ENCODE peak calls at places on chromosomes 3 and 15, in ten cellular contexts. E is PC-3, U is mammary epithelial cell, B is endothelial cell of umbilical vein, Z is Karpas-422, I is fibroblast of lung, F is SK-N-SH, V is trophoblast cell, M is mesenchymal stem cell, K is H9. X is an unnamed sample.

GRCh38 chr3:28301607-28302158 is 46.8 kb upstream of the ZCWPW2 start:
- DNase-seq in E (peak), U (no peak), B (peak), Z (no peak), I (no peak), F (no peak), V (no peak), M (no peak), K (no peak), X (no peak)

GRCh38 chr3:71305246-71306206 is 278.0 kb downstream of the FOXP1 start:
- DNase-seq in E (peak), U (peak), B (peak), Z (peak), I (peak), F (no peak), V (no peak), M (peak), K (peak), X (peak)

GRCh38 chr3:24985631-24986030 is 442.4 kb upstream of the RARB start:
- DNase-seq in E (no peak), U (no peak), B (no peak), Z (no peak), I (no peak), F (peak), V (no peak), M (no peak), K (no peak), X (no peak)

GRCh38 chr3:16550305-16550675 is 36.8 kb upstream of the RFTN1 start:
- DNase-seq in E (no peak), U (peak), B (no peak), Z (no peak), I (no peak), F (no peak), V (no peak), M (no peak), K (peak), X (no peak)

GRCh38 chr3:123021986-123022510 is 5.5 kb downstream of the SEMA5B start:
- DNase-seq in E (no peak), U (no peak), B (no peak), Z (no peak), I (no peak), F (no peak), V (no peak), M (no peak), K (no peak), X (no peak)

GRCh38 chr3:106326941-106327765 is 458.3 kb upstream of the CBLB start:
- DNase-seq in E (peak), U (no peak), B (peak), Z (no peak), I (peak), F (no peak), V (peak), M (peak), K (no peak), X (no peak)

GRCh38 chr15:94125698-94126097 is 105.7 kb upstream of the MCTP2 start:
- DNase-seq in E (no peak), U (no peak), B (no peak), Z (no peak), I (no peak), F (no peak), V (no peak), M (no peak), K (no peak), X (no peak)

GRCh38 chr3:42501321-42501680 is 1.1 kb upstream of the VIPR1 start:
- DNase-seq in E (no peak), U (no peak), B (no peak), Z (no peak), I (no peak), F (peak), V (no peak), M (no peak), K (peak), X (peak)

GRCh38 chr15:95175914-95176658 is 944.7 kb downstream of the MCTP2 start:
- DNase-seq in E (no peak), U (peak), B (peak), Z (no peak), I (peak), F (no peak), V (peak), M (peak), K (no peak), X (no peak)

GRCh38 chr3:162122405-162122804 is 625.8 kb downstream of the OTOL1 start:
- DNase-seq in E (no peak), U (no peak), B (no peak), Z (no peak), I (peak), F (no peak), V (no peak), M (peak), K (no peak), X (no peak)

GRCh38 chr15:69673236-69673881 is 220.7 kb downstream of the RPLP1 start:
- DNase-seq in E (no peak), U (no peak), B (no peak), Z (no peak), I (no peak), F (no peak), V (no peak), M (no peak), K (no peak), X (no peak)

GRCh38 chr3:169618894-169619792 is 44.4 kb downstream of the MECOM start:
- DNase-seq in E (no peak), U (no peak), B (no peak), Z (no peak), I (no peak), F (no peak), V (no peak), M (no peak), K (no peak), X (peak)

GRCh38 chr15:26453914-26454313 is 319.0 kb downstream of the GABRB3 start:
- DNase-seq in E (no peak), U (no peak), B (no peak), Z (no peak), I (no peak), F (no peak), V (no peak), M (no peak), K (peak), X (no peak)

GRCh38 chr3:139541156-139541897 is 1.8 kb upstream of the RBP1 start:
- DNase-seq in E (no peak), U (no peak), B (no peak), Z (no peak), I (peak), F (peak), V (no peak), M (no peak), K (no peak), X (no peak)

GRCh38 chr15:78047631-78048409 is 29.7 kb downstream of the TBC1D2B start:
- DNase-seq in E (no peak), U (no peak), B (peak), Z (no peak), I (peak), F (no peak), V (no peak), M (peak), K (no peak), X (no peak)

GRCh38 chr15:22866066-22866465 is 27.6 kb downstream of the NIPA2 start:
- DNase-seq in E (peak), U (no peak), B (no peak), Z (no peak), I (peak), F (no peak), V (no peak), M (peak), K (no peak), X (no peak)

GRCh38 chr3:146637871-146638270 is 32.7 kb upstream of the PLSCR5 start:
- DNase-seq in E (no peak), U (no peak), B (no peak), Z (no peak), I (peak), F (no peak), V (no peak), M (no peak), K (no peak), X (no peak)

GRCh38 chr3:109275702-109276293 is 40.5 kb downstream of the DPPA2 start:
- DNase-seq in E (peak), U (peak), B (peak), Z (peak), I (peak), F (peak), V (peak), M (peak), K (peak), X (peak)

GRCh38 chr15:31853370-31853769 is 176.9 kb upstream of the CHRNA7 start:
- DNase-seq in E (no peak), U (no peak), B (no peak), Z (no peak), I (no peak), F (no peak), V (no peak), M (no peak), K (no peak), X (no peak)

GRCh38 chr3:186213946-186214345 is 105.1 kb upstream of the ETV5 start:
- DNase-seq in E (no peak), U (no peak), B (no peak), Z (no peak), I (no peak), F (no peak), V (no peak), M (no peak), K (no peak), X (no peak)

GRCh38 chr3:121834079-121834730 is 655 bp downstream of the IQCB1 start:
- DNase-seq in E (peak), U (peak), B (peak), Z (peak), I (peak), F (no peak), V (no peak), M (no peak), K (no peak), X (peak)

GRCh38 chr3:141305436-141305835 is 62.9 kb upstream of the ZBTB38 start:
- DNase-seq in E (peak), U (peak), B (peak), Z (peak), I (peak), F (no peak), V (no peak), M (peak), K (no peak), X (no peak)

GRCh38 chr3:107676469-107677309 is 153.9 kb downstream of the BBX start:
- DNase-seq in E (peak), U (no peak), B (peak), Z (peak), I (no peak), F (peak), V (no peak), M (peak), K (no peak), X (no peak)

GRCh38 chr15:67815036-67815592 is 10.2 kb upstream of the SKOR1 start:
- DNase-seq in E (no peak), U (no peak), B (no peak), Z (no peak), I (no peak), F (peak), V (no peak), M (no peak), K (no peak), X (no peak)
- H3K9ac ChIP-seq in E (no peak), U (no peak), B (no peak), Z (no peak), I (no peak), F (no peak), V (no peak), M (no peak), K (no peak), X (no peak)

GRCh38 chr3:112734171-112734570 is 93.2 kb upstream of the CCDC80 start:
- DNase-seq in E (peak), U (peak), B (no peak), Z (no peak), I (peak), F (no peak), V (no peak), M (no peak), K (no peak), X (no peak)
- H3K9ac ChIP-seq in E (no peak), U (no peak), B (no peak), Z (no peak), I (no peak), F (no peak), V (no peak), M (peak), K (no peak), X (no peak)

GRCh38 chr15:57385923-57386390 is 9.7 kb downstream of the CGNL1 start:
- DNase-seq in E (no peak), U (no peak), B (no peak), Z (no peak), I (no peak), F (no peak), V (no peak), M (no peak), K (peak), X (no peak)
- H3K9ac ChIP-seq in E (no peak), U (no peak), B (no peak), Z (no peak), I (no peak), F (no peak), V (no peak), M (no peak), K (peak), X (no peak)

DNA sequence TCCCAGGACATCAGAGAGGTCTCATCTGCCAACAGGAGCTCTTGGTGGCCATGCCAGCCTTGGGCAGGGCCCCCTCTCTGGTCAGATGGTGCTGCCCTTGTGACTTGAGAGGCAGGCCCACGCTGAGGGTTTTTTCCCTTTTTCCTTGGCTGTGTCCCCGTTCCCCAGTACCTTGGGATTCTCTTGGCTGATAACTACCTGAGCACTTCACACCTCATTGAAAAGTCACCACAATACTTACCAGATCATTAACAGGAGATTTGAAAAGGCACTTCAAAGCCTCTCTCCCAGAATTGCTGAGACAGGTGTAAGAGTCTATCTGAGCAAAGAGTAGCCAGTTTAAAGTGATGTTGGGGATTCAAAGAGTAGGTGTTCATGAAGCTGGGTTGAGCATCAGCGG is 15.1 kb upstream of the TMEM158 start:
- DNase-seq in E (no peak), U (no peak), B (no peak), Z (no peak), I (no peak), F (no peak), V (no peak), M (no peak), K (no peak), X (no peak)
- H3K9ac ChIP-seq in E (no peak), U (no peak), B (no peak), Z (no peak), I (no peak), F (no peak), V (no peak), M (no peak), K (no peak), X (no peak)

GRCh38 chr15:43751885-43752284 is 5.6 kb downstream of the PDIA3 start:
- DNase-seq in E (no peak), U (no peak), B (no peak), Z (no peak), I (no peak), F (no peak), V (no peak), M (no peak), K (no peak), X (no peak)

GRCh38 chr15:43748376-43748775 is 2.1 kb downstream of the PDIA3 start:
- DNase-seq in E (peak), U (peak), B (no peak), Z (peak), I (peak), F (no peak), V (no peak), M (peak), K (no peak), X (no peak)

DNA sequence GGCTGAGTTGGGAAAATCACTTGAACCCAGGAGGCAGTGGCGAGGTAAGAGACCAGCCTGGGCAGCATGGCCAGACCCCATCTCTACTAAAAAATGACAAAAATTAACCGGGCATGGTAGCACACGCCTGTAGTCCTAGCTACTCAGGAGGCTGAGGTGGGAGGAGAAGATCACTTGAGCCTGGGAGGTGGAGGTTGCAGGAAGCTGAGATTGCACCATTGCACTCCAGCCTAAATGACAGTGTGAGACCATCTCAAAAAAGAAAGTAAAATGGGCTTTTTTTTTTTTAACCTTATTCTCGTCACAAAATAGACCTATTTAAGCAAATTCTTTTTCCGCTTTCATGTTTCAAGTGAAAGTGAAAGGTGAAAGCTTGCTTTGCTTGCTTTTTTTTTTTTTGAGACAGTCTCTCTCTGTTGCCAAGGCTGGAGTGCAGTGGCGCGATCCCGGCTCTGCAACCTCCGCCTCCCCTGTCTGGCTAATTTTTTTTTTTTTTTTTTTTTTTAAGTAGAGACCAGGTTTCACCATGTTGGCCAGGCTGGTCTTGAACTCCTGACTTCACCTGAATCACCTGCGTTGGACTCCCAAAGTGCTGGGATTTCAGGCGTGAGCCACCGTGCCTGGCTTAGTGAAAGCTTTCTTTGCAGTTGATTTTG is 3.6 kb downstream of the PDIA3 start:
- DNase-seq in E (no peak), U (no peak), B (no peak), Z (peak), I (no peak), F (no peak), V (peak), M (peak), K (no peak), X (no peak)
- H3K9ac ChIP-seq in E (no peak), U (no peak), B (no peak), Z (peak), I (no peak), F (no peak), V (no peak), M (peak), K (no peak), X (no peak)

GRCh38 chr3:10193692-10194327 is 29.1 kb downstream of the IRAK2 start:
- DNase-seq in E (no peak), U (no peak), B (no peak), Z (no peak), I (no peak), F (no peak), V (no peak), M (no peak), K (no peak), X (no peak)

GRCh38 chr3:10195692-10196091 is 31.0 kb downstream of the IRAK2 start:
- DNase-seq in E (no peak), U (no peak), B (no peak), Z (no peak), I (no peak), F (no peak), V (no peak), M (no peak), K (no peak), X (no peak)

GRCh38 chr3:10194328-10195071 is 29.8 kb downstream of the IRAK2 start:
- DNase-seq in E (no peak), U (peak), B (no peak), Z (no peak), I (no peak), F (no peak), V (no peak), M (peak), K (no peak), X (no peak)

GRCh38 chr3:10189557-10190374 is 25.0 kb downstream of the IRAK2 start:
- DNase-seq in E (peak), U (peak), B (peak), Z (no peak), I (peak), F (peak), V (no peak), M (no peak), K (no peak), X (peak)

DNA sequence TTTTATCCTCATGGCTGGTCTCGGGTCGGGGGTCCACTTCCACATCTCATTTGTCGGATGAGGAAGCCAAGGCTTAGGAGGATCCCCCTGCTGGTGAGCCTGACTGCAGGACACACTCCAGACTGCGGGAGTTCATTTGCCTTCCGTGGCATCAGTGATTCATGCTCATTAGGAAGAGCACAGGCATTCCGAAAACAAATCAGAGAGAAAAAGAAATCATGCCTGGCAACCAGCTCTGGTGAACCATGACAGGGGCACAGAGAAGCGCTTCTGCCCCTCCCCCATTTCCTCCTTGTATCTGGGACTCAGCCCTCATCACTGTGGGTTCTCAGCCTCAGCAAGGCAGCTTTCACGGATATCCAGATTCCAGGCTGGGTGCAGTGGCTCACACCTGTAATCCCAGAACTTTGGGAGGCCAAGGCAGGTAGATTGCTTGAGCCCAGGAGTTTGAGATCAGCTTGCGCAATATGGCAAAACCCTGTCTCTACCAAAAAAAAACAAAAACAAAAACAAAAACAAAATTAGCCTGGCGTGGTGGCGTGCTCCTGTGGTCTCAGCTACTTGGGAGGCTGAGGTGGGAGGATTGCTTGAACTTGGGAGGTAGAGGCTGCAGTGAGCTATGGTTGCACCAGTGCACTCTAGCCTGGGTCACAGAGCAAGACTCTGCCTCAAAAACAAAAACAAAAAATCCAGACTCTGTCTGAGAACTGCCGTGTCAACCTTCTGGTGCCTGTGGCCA is 28.4 kb downstream of the IRAK2 start:
- DNase-seq in E (peak), U (peak), B (peak), Z (no peak), I (peak), F (peak), V (peak), M (peak), K (peak), X (peak)
- H3K9ac ChIP-seq in E (peak), U (no peak), B (peak), Z (no peak), I (no peak), F (peak), V (no peak), M (peak), K (no peak), X (peak)

GRCh38 chr3:37899711-37900306 is 38.1 kb downstream of the CTDSPL start:
- DNase-seq in E (no peak), U (no peak), B (peak), Z (no peak), I (no peak), F (no peak), V (no peak), M (no peak), K (no peak), X (no peak)
- H3K9ac ChIP-seq in E (no peak), U (no peak), B (no peak), Z (no peak), I (no peak), F (no peak), V (no peak), M (no peak), K (no peak), X (no peak)

DNA sequence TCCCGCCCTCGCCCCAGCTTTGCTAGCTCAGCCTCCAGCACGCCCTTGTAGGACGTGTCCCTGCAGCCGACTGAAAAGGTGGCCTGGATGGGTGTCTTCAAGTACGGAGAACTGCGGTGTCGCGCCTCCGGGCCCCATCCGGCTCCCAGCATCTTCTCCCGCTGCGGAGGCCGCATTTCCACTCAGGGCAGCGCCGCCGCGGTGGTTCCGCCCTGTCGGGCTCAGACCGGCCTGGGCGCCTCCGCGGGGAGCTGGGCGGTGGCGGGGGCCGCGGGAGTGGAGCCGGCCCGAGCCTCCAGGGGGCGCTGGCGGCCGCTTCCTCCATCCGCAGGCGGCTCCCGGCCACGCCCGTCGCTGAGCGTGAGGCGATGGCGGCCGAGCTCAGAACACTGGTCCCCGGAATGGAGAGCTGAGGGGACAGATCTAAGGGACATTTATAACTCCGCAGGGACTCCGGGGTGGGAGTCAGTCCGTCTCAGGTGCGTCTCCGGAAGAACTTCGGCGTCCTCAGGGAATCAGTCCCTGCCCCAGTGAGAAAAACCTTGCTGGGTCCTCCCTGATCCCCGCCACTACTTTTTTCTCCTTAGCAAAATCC is 13.6 kb upstream of the SMCO1 start:
- DNase-seq in E (peak), U (peak), B (peak), Z (peak), I (peak), F (peak), V (peak), M (peak), K (peak), X (peak)
- H3K9ac ChIP-seq in E (peak), U (peak), B (peak), Z (peak), I (peak), F (peak), V (no peak), M (peak), K (no peak), X (no peak)

DNA sequence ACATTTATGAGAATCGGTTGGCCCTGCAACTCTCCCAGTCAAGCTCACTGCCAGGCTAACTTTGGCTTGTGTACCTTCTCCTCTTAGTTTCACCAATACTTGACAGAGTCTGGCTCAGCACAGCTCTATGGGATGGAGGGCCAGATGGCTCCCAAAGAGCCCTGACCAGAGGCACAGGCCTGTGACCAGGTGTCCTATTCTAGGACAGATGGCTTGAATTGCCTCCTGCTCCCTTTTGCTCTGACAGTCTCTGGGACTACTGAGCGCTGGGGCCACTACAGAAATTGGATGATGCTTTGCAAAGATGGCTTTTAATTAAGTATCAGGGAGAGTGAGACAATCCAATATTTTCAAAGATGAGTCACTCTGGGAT is 10.3 kb upstream of the ARID3B start:
- DNase-seq in E (no peak), U (no peak), B (no peak), Z (no peak), I (no peak), F (no peak), V (no peak), M (no peak), K (peak), X (no peak)
- H3K9ac ChIP-seq in E (peak), U (peak), B (no peak), Z (no peak), I (no peak), F (no peak), V (no peak), M (no peak), K (no peak), X (no peak)

X was measured in colonic mucosa.